ENCODE peak calls at places on chromosomes 7 and 10, in ten cellular contexts. T is prostate gland, M is Panc1, V is AG04450, R is BJ, J is neural progenitor cell, E is AG10803, Y is fibroblast of the aortic adventitia, P is hepatocyte, G is psoas muscle. X is an unnamed sample.

GRCh38 chr7:513521-514166 is 6.0 kb downstream of the PDGFA start:
- DNase-seq in T (no peak), M (no peak), V (no peak), R (no peak), J (no peak), E (peak), Y (no peak), P (no peak), G (no peak), X (peak)

GRCh38 chr7:106180721-106181120 is 68.6 kb upstream of the SYPL1 start:
- DNase-seq in T (no peak), M (no peak), V (no peak), R (no peak), J (no peak), E (no peak), Y (no peak), P (no peak), G (no peak), X (no peak)

GRCh38 chr10:103637855-103638561 is 144.5 kb downstream of the NEURL1 start:
- DNase-seq in T (peak), M (no peak), V (peak), R (peak), J (peak), E (peak), Y (peak), P (no peak), G (peak), X (peak)

GRCh38 chr10:60430017-60430416 is 40.3 kb upstream of the ANK3 start:
- DNase-seq in T (peak), M (no peak), V (peak), R (peak), J (no peak), E (peak), Y (peak), P (no peak), G (no peak), X (peak)

GRCh38 chr7:53218730-53219504 is 183.5 kb downstream of the POM121L12 start:
- DNase-seq in T (no peak), M (no peak), V (no peak), R (no peak), J (peak), E (no peak), Y (no peak), P (peak), G (no peak), X (peak)

GRCh38 chr10:48289652-48290238 is 15.2 kb upstream of the FRMPD2 start:
- DNase-seq in T (peak), M (peak), V (no peak), R (no peak), J (peak), E (peak), Y (peak), P (peak), G (peak), X (peak)

GRCh38 chr7:144818516-144818915 is 17.3 kb downstream of the TPK1 start:
- DNase-seq in T (no peak), M (no peak), V (no peak), R (no peak), J (no peak), E (no peak), Y (peak), P (no peak), G (no peak), X (peak)

GRCh38 chr7:76358478-76359110 is at the start of gene YWHAG:
- DNase-seq in T (peak), M (no peak), V (peak), R (no peak), J (peak), E (peak), Y (peak), P (peak), G (peak), X (peak)

GRCh38 chr7:68964060-68964459 is 634.2 kb upstream of the AUTS2 start:
- DNase-seq in T (no peak), M (no peak), V (no peak), R (no peak), J (peak), E (peak), Y (peak), P (no peak), G (no peak), X (peak)

GRCh38 chr10:32070645-32071044 is 14.4 kb upstream of the KIF5B start:
- DNase-seq in T (no peak), M (no peak), V (no peak), R (no peak), J (no peak), E (no peak), Y (no peak), P (no peak), G (no peak), X (no peak)

GRCh38 chr10:107103174-107104025 is 61.1 kb downstream of the SORCS1 start:
- DNase-seq in T (no peak), M (no peak), V (no peak), R (no peak), J (peak), E (no peak), Y (no peak), P (no peak), G (no peak), X (no peak)

GRCh38 chr7:113087278-113087998 is 811 bp upstream of the GPR85 start:
- DNase-seq in T (no peak), M (no peak), V (peak), R (peak), J (peak), E (peak), Y (peak), P (peak), G (no peak), X (peak)

GRCh38 chr7:47576031-47576908 is 5.6 kb downstream of the TNS3 start:
- DNase-seq in T (peak), M (no peak), V (no peak), R (no peak), J (peak), E (peak), Y (peak), P (peak), G (peak), X (peak)

GRCh38 chr10:78371118-78371517 is 337.5 kb downstream of the RPS24 start:
- DNase-seq in T (no peak), M (no peak), V (no peak), R (no peak), J (peak), E (no peak), Y (peak), P (no peak), G (no peak), X (no peak)

GRCh38 chr10:112732277-112732891 is 217.7 kb upstream of the TCF7L2 start:
- DNase-seq in T (no peak), M (no peak), V (no peak), R (no peak), J (peak), E (peak), Y (no peak), P (no peak), G (no peak), X (no peak)

GRCh38 chr7:33062023-33062781 is at the start of gene NT5C3A:
- DNase-seq in T (peak), M (no peak), V (no peak), R (no peak), J (peak), E (no peak), Y (peak), P (peak), G (peak), X (peak)

GRCh38 chr7:35477609-35478008 is 217.3 kb downstream of the HERPUD2 start:
- DNase-seq in T (no peak), M (no peak), V (no peak), R (no peak), J (no peak), E (no peak), Y (no peak), P (no peak), G (no peak), X (no peak)

GRCh38 chr10:127392351-127393235 is 156.5 kb upstream of the NPS start:
- DNase-seq in T (no peak), M (no peak), V (no peak), R (no peak), J (no peak), E (no peak), Y (no peak), P (no peak), G (no peak), X (no peak)

GRCh38 chr10:60496181-60496580 is 106.5 kb upstream of the ANK3 start:
- DNase-seq in T (no peak), M (no peak), V (no peak), R (no peak), J (no peak), E (no peak), Y (peak), P (no peak), G (no peak), X (no peak)

GRCh38 chr7:149422914-149423285 is 38.0 kb downstream of the ZNF777 start:
- DNase-seq in T (no peak), M (no peak), V (no peak), R (no peak), J (no peak), E (no peak), Y (no peak), P (no peak), G (peak), X (no peak)

GRCh38 chr10:11339013-11339412 is 272.4 kb downstream of the USP6NL start:
- DNase-seq in T (no peak), M (no peak), V (no peak), R (no peak), J (no peak), E (no peak), Y (no peak), P (no peak), G (no peak), X (no peak)

GRCh38 chr7:134371536-134371935 is 54.8 kb upstream of the SLC35B4 start:
- DNase-seq in T (no peak), M (no peak), V (no peak), R (no peak), J (no peak), E (no peak), Y (no peak), P (no peak), G (no peak), X (no peak)
- TF ChIP-seq CTCF in T (no peak), M (no peak), V (no peak), R (no peak), J (no peak), E (no peak), Y (no peak), P (no peak), G (no peak), X (no peak)

DNA sequence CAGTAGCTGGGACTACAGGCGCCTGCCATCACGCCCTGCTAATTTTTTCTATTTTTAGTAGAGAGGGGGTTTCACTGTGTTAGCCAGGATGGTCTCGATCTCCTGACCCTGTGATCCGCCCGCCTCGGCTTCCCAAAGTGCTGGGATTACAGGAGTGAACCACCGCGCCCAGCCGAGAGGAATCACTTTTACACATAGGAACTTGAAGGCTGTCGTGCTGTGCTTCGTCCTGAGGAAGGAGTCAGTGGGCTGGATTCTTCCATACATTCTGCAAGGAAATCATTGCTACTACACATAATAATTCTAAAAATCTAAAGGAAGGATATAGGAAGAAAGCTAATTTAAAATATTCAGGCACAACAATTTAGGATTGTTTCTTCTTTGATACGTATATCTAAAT is 48.8 kb upstream of the ZPBP start:
- DNase-seq in T (no peak), M (no peak), V (no peak), R (no peak), J (no peak), E (no peak), Y (no peak), P (no peak), G (no peak), X (no peak)
- H3K4me3 ChIP-seq in T (no peak), M (no peak), V (no peak), R (no peak), J (no peak), E (no peak), Y (no peak), P (no peak), G (no peak), X (no peak)

GRCh38 chr7:138979988-138980574 is 1.1 kb downstream of the KIAA1549 start:
- DNase-seq in T (no peak), M (no peak), V (no peak), R (no peak), J (peak), E (peak), Y (peak), P (no peak), G (no peak), X (peak)

GRCh38 chr7:138978541-138979184 is 2.5 kb downstream of the KIAA1549 start:
- DNase-seq in T (no peak), M (no peak), V (no peak), R (no peak), J (no peak), E (no peak), Y (no peak), P (no peak), G (no peak), X (no peak)

GRCh38 chr7:138981332-138982203 is at the start of gene KIAA1549:
- DNase-seq in T (peak), M (no peak), V (no peak), R (no peak), J (peak), E (peak), Y (peak), P (peak), G (peak), X (peak)

GRCh38 chr7:138980575-138981285 is 459 bp downstream of the KIAA1549 start:
- DNase-seq in T (no peak), M (no peak), V (no peak), R (no peak), J (no peak), E (no peak), Y (peak), P (peak), G (no peak), X (peak)

DNA sequence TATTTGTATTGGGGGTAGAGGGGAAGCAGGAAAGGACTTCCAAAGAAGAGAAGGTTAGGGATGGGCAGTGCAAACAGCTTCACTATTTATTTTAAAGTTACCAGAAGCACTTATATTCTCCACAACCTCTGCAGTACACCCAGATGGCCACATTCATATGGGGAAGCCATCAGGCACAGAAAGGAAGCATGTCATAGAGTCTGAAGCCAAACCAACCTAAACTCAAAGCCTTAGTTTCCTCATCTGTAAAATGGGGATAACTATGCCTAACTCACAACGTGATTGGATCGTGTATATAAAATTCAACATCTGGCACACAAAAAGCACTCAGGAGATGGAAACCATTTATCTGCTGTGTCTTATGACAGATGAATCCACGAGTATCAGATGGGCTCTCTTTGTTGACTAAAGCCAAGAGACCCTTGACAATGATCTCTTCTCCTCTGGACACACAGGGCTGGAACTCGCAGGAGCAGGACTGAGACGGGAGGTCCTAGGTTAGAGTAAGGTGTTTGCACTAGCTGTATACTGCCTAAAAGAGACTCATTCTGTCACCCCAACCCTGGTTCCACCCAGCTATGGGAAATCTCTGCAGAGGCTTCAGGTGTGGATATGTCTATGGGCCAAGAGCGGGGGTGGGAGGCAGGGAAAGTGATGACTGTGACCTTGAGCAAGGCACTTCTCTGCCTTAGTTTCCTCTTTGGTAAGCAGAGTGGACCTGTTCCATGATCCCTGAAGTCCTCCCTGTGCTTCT is 1.8 kb downstream of the KIAA1549 start:
- DNase-seq in T (no peak), M (no peak), V (no peak), R (no peak), J (no peak), E (peak), Y (peak), P (no peak), G (no peak), X (no peak)
- TF ChIP-seq CTCF in T (no peak), M (no peak), V (peak), R (peak), J (peak), E (peak), Y (peak), P (no peak), G (no peak), X (no peak)

DNA sequence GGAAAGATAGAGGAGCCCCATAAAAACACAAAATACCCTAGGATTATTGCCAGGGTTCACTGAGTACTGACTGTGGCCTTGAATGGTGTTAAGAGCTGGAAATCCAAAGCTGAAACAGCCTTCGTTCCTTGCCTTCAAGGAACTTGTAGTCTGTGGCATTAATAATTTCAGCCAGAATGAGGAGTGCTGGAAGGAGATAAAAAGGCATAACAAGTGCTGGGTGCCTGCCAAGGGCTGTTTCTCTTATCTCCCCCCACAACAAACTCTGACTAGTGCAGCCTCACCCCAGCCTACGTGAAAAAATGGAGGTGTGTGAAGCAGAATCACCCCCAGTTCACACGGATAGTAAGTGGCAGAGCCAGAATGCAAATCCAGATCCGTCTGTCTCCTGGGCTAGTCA is 199.1 kb upstream of the LYZL2 start:
- DNase-seq in T (no peak), M (no peak), V (no peak), R (no peak), J (no peak), E (no peak), Y (peak), P (no peak), G (no peak), X (no peak)
- H3K4me3 ChIP-seq in T (no peak), M (no peak), V (no peak), R (no peak), J (no peak), E (no peak), Y (no peak), P (no peak), G (no peak), X (no peak)

DNA sequence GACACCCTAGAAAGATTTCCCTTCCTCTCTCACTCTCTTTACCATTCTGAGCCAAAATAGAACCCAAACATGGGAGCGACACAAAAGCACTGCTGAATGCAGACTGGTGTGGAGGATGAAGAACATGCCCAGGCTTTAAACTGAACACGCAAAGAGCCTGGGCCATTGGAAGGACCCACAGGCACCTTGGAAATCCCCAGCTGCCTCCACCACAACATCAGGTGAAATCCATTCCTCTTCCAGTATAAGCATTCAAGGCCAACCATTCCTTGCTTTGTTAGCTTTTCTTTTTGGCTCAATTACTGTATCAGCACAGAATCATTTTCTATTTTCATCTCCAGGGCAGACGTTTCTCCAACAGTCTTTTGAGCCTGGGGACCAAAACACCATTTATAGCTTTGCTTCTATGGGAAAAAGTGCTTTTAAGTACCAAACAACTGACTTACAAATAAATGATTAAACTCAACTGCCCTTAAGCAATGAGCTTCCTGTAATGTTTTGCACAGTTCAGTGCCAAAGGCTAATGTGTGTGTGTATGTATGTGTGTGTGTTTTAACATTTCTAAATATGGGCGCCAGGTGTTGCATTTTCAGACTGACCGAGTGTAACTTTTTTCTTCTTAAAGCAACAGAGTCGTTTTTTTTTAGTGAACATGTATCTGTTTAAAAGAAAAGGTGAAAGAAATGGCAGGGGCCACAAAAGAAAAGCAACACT is 16.2 kb upstream of the BLNK start:
- DNase-seq in T (peak), M (no peak), V (no peak), R (no peak), J (no peak), E (peak), Y (peak), P (peak), G (no peak), X (no peak)
- TF ChIP-seq CTCF in T (no peak), M (no peak), V (no peak), R (no peak), J (no peak), E (no peak), Y (no peak), P (no peak), G (no peak), X (no peak)